ENCODE peak calls at places on chromosomes 4 and X, in ten cellular contexts. D is heart left ventricle; M is A549; Q is IMR-90; U is CD8-positive, alpha-beta memory T cell; X is lower lobe of right lung; O is prostate gland; G is tibial artery; P is cardiac muscle cell; Z is mucosa of descending colon. C is an unnamed sample.

GRCh38 chrX:54248309-54248708 is 65.3 kb upstream of the FAM120C start:
- DNase-seq in X (no peak), G (no peak), M (peak; percentile 15), D (no peak), U (no peak), O (no peak), Z (no peak), P (peak; percentile 38), Q (peak; percentile 44), C (no peak)

GRCh38 chrX:38923451-38923969 is 122.3 kb downstream of the MID1IP1 start:
- DNase-seq in X (no peak), M (no peak), O (no peak), Q (no peak), D (no peak), P (no peak), U (no peak), G (no peak), Z (no peak), C (no peak)

GRCh38 chr4:69970071-69970470 is 4.5 kb upstream of the CSN2 start:
- DNase-seq in O (no peak), Q (no peak), P (peak; percentile 44), D (no peak), X (no peak), G (no peak), U (no peak), M (no peak), Z (no peak), C (no peak)

GRCh38 chrX:45697591-45697990 is 496.9 kb upstream of the DIPK2B start:
- DNase-seq in Q (peak; percentile 90), X (no peak), Z (no peak), U (no peak), M (no peak), G (no peak), P (peak; percentile 77), O (no peak), D (no peak), C (no peak)

GRCh38 chr4:3865986-3866812 is 100.0 kb downstream of the ADRA2C start:
- DNase-seq in O (no peak), G (no peak), Z (no peak), P (no peak), D (no peak), Q (no peak), U (no peak), M (no peak), X (peak; percentile 30), C (no peak)

GRCh38 chrX:107716816-107717700 is 58.5 kb downstream of the TSC22D3 start:
- DNase-seq in M (peak; percentile 71), Z (peak; percentile 86), D (peak; percentile 90), P (peak; percentile 90), X (peak; percentile 90), G (peak; percentile 90), Q (peak; percentile 63), O (peak; percentile 87), U (peak; percentile 78), C (peak; percentile 90)

GRCh38 chr4:39169426-39169825 is 12.9 kb upstream of the WDR19 start:
- DNase-seq in Z (no peak), G (no peak), D (no peak), M (no peak), Q (no peak), P (no peak), O (no peak), X (no peak), U (no peak), C (no peak)

GRCh38 chr4:90181644-90182043 is 54.5 kb downstream of the CCSER1 start:
- DNase-seq in X (no peak), G (no peak), Q (no peak), M (no peak), U (no peak), D (no peak), O (no peak), Z (peak; percentile 9), P (no peak), C (no peak)

GRCh38 chrX:153924149-153924861 is 1.8 kb downstream of the ARHGAP4 start:
- DNase-seq in Q (peak; percentile 44), G (peak; percentile 39), P (peak; percentile 64), U (peak; percentile 26), M (peak; percentile 34), O (no peak), D (peak; percentile 61), X (no peak), Z (peak; percentile 37), C (no peak)

DNA sequence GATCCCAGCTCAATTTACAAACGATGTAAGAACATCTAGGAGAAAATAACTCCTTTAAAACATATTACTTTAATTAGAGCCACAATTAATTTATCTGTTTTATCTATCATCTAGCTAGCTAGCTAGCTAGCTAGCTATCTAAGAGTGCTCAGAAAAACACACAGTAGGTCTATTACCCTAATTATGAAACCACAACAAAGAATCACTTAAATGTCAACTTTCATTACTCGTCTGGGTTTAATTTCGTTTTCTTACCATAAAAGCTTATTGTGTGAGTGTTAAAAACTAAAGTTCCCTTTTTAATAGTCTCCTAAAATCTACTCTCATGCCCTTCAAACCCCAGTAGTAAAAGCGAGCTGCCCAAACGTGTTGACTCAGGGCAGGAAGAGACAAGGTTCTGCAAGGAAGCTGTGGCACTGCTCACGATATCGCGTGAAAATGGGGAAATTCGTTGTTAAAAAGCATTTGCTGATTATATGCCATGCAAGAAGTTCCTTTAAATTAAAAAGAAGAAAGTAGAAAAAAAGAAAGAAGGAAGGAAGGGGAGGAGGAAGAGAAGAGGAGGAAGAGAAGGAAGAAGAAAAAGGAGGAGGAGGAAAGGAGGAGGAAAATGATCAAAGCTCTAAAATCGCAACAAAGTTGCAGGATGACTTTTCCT is 617 bp downstream of the MBNL3 start:
- DNase-seq in Z (peak; percentile 28), M (no peak), Q (peak; percentile 10), G (no peak), P (peak; percentile 55), X (no peak), U (no peak), O (no peak), D (no peak), C (no peak)
- H3K4me1 ChIP-seq in Z (peaks cover 11% of the 10 kb centered on the region), M (peaks cover 9% of the 10 kb centered on the region), Q (no peaks in the 10 kb centered on the region), G (no peaks in the 10 kb centered on the region), P (no peaks in the 10 kb centered on the region), X (peaks cover 22% of the 10 kb centered on the region), U (peaks cover 47% of the 10 kb centered on the region), O (no peaks in the 10 kb centered on the region), D (peaks cover 4% of the 10 kb centered on the region), C (peaks cover 1% of the 10 kb centered on the region)

GRCh38 chr4:83110222-83110945 is 4.1 kb downstream of the PLAC8 start:
- DNase-seq in X (peak; percentile 93), M (peak; percentile 56), O (peak; percentile 87), Q (peak; percentile 64), P (peak; percentile 85), U (peak; percentile 79), Z (peak; percentile 98), G (peak; percentile 70), D (peak; percentile 80), C (peak; percentile 86)
- H3K4me1 ChIP-seq in X (peaks cover 10% of the 10 kb centered on the region), M (peaks cover 17% of the 10 kb centered on the region), O (no peaks in the 10 kb centered on the region), Q (peaks cover 1% of the 10 kb centered on the region), P (peaks cover 9% of the 10 kb centered on the region), U (peaks cover 45% of the 10 kb centered on the region), Z (peaks cover 16% of the 10 kb centered on the region), G (peaks cover 11% of the 10 kb centered on the region), D (peaks cover 5% of the 10 kb centered on the region), C (no peaks in the 10 kb centered on the region)

GRCh38 chr4:101292214-101292613 is 55.1 kb downstream of the PPP3CA start:
- DNase-seq in O (no peak), Q (no peak), G (no peak), Z (no peak), X (no peak), M (no peak), D (no peak), U (no peak), P (no peak), C (no peak)

GRCh38 chr4:101292901-101293300 is 54.4 kb downstream of the PPP3CA start:
- DNase-seq in O (no peak), D (no peak), Z (no peak), P (peak; percentile 53), Q (peak; percentile 68), G (no peak), U (no peak), M (no peak), X (no peak), C (no peak)

GRCh38 chr4:101291198-101291597 is 56.1 kb downstream of the PPP3CA start:
- DNase-seq in G (no peak), X (no peak), P (peak; percentile 14), Z (no peak), O (no peak), D (no peak), Q (no peak), U (no peak), M (no peak), C (no peak)

GRCh38 chr4:101288365-101289145 is 58.8 kb downstream of the PPP3CA start:
- DNase-seq in Z (no peak), P (peak; percentile 47), D (no peak), X (no peak), M (no peak), G (no peak), O (no peak), U (no peak), Q (peak; percentile 32), C (no peak)

DNA sequence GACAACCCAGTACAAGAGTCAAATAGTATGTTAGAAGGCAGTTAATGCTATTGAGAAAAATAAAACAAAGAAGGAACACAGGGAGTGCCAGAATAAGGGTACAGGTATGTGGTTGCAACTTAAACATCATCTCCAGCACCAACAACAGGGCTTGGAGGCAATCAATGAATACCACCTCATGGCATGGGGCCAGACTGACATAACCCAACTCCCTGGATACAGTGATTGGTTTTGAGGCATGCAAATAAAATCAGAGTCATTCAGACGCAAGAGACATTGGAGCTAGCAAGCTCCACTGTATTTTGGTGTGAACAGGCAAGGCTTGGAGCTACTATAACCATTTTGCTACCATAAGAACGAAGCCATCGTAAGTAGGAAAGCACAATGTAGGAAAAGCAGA is 56.7 kb downstream of the PPP3CA start:
- DNase-seq in U (no peak), Q (no peak), D (no peak), P (no peak), G (no peak), M (no peak), X (no peak), O (no peak), Z (no peak), C (no peak)
- H3K4me1 ChIP-seq in U (no peaks in the 10 kb centered on the region), Q (peaks cover 5% of the 10 kb centered on the region), D (peaks cover 41% of the 10 kb centered on the region), P (peaks cover 20% of the 10 kb centered on the region), G (peaks cover 9% of the 10 kb centered on the region), M (peaks cover 53% of the 10 kb centered on the region), X (peaks cover 48% of the 10 kb centered on the region), O (peaks cover 5% of the 10 kb centered on the region), Z (peaks cover 2% of the 10 kb centered on the region), C (no peaks in the 10 kb centered on the region)

GRCh38 chr4:184439386-184439785 is 35.0 kb downstream of the IRF2 start:
- DNase-seq in M (no peak), O (no peak), D (no peak), U (no peak), Z (no peak), G (no peak), P (no peak), Q (peak; percentile 43), X (no peak), C (no peak)

GRCh38 chr4:184434496-184435066 is 39.8 kb downstream of the IRF2 start:
- DNase-seq in X (no peak), D (no peak), O (no peak), P (no peak), Z (no peak), M (no peak), U (no peak), G (no peak), Q (no peak), C (no peak)

GRCh38 chr4:184439856-184440592 is 34.3 kb downstream of the IRF2 start:
- DNase-seq in D (no peak), G (no peak), U (no peak), Z (no peak), X (peak; percentile 58), M (no peak), O (peak; percentile 39), Q (peak; percentile 90), P (peak; percentile 82), C (no peak)

GRCh38 chr4:184437988-184438774 is 36.2 kb downstream of the IRF2 start:
- DNase-seq in M (no peak), O (no peak), G (no peak), U (no peak), D (no peak), Q (peak; percentile 17), Z (peak; percentile 57), X (no peak), P (no peak), C (no peak)

GRCh38 chr4:184437565-184437964 is 36.8 kb downstream of the IRF2 start:
- DNase-seq in P (no peak), D (no peak), Q (peak; percentile 50), U (no peak), X (no peak), M (no peak), Z (no peak), O (no peak), G (no peak), C (no peak)
- H3K4me1 ChIP-seq in P (no peaks in the 10 kb centered on the region), D (peaks cover 65% of the 10 kb centered on the region), Q (peaks cover 24% of the 10 kb centered on the region), U (peaks cover 43% of the 10 kb centered on the region), X (peaks cover 72% of the 10 kb centered on the region), M (no peaks in the 10 kb centered on the region), Z (peaks cover 16% of the 10 kb centered on the region), O (peaks cover 9% of the 10 kb centered on the region), G (peaks cover 25% of the 10 kb centered on the region), C (peaks cover 14% of the 10 kb centered on the region)

C was measured in right lobe of liver.